ENCODE peak calls at places on chromosomes 16 and 17, in eight cellular contexts. O, F, G, M, L, U, P and K are unnamed samples.

GRCh38 chr17:78412403-78412802 is 34.0 kb downstream of the PGS1 start:
- DNase-seq in G (no peak), U (no peak), O (no peak), M (no peak), L (no peak), P (peak; percentile 28), F (peak; percentile 22), K (no peak)

GRCh38 chr17:40596261-40596919 is 31.1 kb upstream of the CCR7 start:
- DNase-seq in M (no peak), G (no peak), P (no peak), O (no peak), U (peak; percentile 54), F (no peak), L (no peak), K (no peak)

GRCh38 chr17:46771601-46772012 is 46.9 kb downstream of the WNT3 start:
- DNase-seq in F (peak; percentile 30), L (no peak), O (peak; percentile 37), U (no peak), G (peak; percentile 26), P (peak; percentile 27), M (no peak), K (peak; percentile 46)

GRCh38 chr16:6836771-6837170 is 495.9 kb upstream of the RBFOX1 start:
- DNase-seq in O (no peak), U (no peak), G (no peak), L (no peak), P (no peak), F (no peak), M (no peak), K (no peak)

GRCh38 chr16:55152875-55153390 is 171.1 kb upstream of the IRX6 start:
- DNase-seq in L (no peak), O (no peak), G (no peak), U (no peak), M (no peak), P (no peak), F (no peak), K (no peak)

GRCh38 chr17:48690655-48691054 is 31.7 kb downstream of the PRAC1 start:
- DNase-seq in G (no peak), F (no peak), P (no peak), L (peak; percentile 14), U (no peak), O (no peak), M (no peak), K (no peak)

GRCh38 chr16:83539736-83540490 is 267.9 kb upstream of the HSBP1 start:
- DNase-seq in M (no peak), G (no peak), L (no peak), F (peak; percentile 62), U (no peak), O (no peak), P (no peak), K (no peak)

GRCh38 chr16:73433493-73434307 is 385.8 kb upstream of the ZFHX3 start:
- DNase-seq in L (no peak), O (no peak), P (no peak), U (no peak), M (peak; percentile 34), F (no peak), G (no peak), K (no peak)

GRCh38 chr16:65618335-65618734 is 496.5 kb upstream of the CDH11 start:
- DNase-seq in U (no peak), F (no peak), O (no peak), G (no peak), P (no peak), L (no peak), M (no peak), K (no peak)

GRCh38 chr17:49217651-49218413 is 7.3 kb downstream of the ABI3 start:
- DNase-seq in O (peak; percentile 66), P (peak; percentile 66), G (peak; percentile 49), M (no peak), U (peak; percentile 94), L (peak; percentile 87), F (no peak), K (peak; percentile 84)

GRCh38 chr17:44110823-44111633 is 12.4 kb downstream of the HDAC5 start:
- DNase-seq in P (peak; percentile 99), L (peak; percentile 99), F (peak; percentile 84), O (peak; percentile 97), U (peak; percentile 90), M (no peak), G (peak; percentile 98), K (peak; percentile 87)

GRCh38 chr16:2019919-2020831 is 590 bp downstream of the NPW start:
- DNase-seq in G (no peak), F (no peak), L (no peak), M (peak; percentile 49), P (no peak), O (no peak), U (no peak), K (no peak)

GRCh38 chr16:3459401-3460090 is 16.1 kb downstream of the NAA60 start:
- DNase-seq in O (no peak), M (no peak), U (peak; percentile 49), F (peak; percentile 34), L (no peak), G (no peak), P (no peak), K (no peak)

GRCh38 chr16:11994187-11995119 is 17.9 kb downstream of the SNX29 start:
- DNase-seq in M (no peak), P (peak; percentile 26), L (peak; percentile 87), O (peak; percentile 19), U (no peak), F (no peak), G (no peak), K (peak; percentile 41)

GRCh38 chr16:47578573-47578972 is 117.4 kb downstream of the PHKB start:
- DNase-seq in G (no peak), F (peak; percentile 35), L (no peak), P (no peak), U (no peak), M (no peak), O (no peak), K (no peak)

GRCh38 chr17:38563362-38564253 is 42.1 kb downstream of the SRCIN1 start:
- DNase-seq in O (no peak), G (no peak), L (no peak), F (no peak), U (no peak), P (no peak), M (no peak), K (no peak)

GRCh38 chr16:57994778-57995177 is 5.7 kb downstream of the ZNF319 start:
- DNase-seq in L (no peak), P (peak; percentile 73), U (peak; percentile 66), F (no peak), G (peak; percentile 59), O (peak; percentile 51), M (no peak), K (peak; percentile 59)

GRCh38 chr16:83354015-83354414 is 453.8 kb upstream of the HSBP1 start:
- DNase-seq in L (no peak), U (peak; percentile 4), M (no peak), G (no peak), P (no peak), F (no peak), O (no peak), K (no peak)

GRCh38 chr16:3793161-3793576 is 75.8 kb upstream of the TRAP1 start:
- DNase-seq in O (no peak), P (no peak), M (no peak), G (no peak), U (no peak), F (peak; percentile 24), L (peak; percentile 68), K (no peak)

GRCh38 chr17:82415786-82416185 is 2.4 kb upstream of the HEXD start:
- DNase-seq in F (no peak), G (no peak), L (no peak), M (no peak), U (no peak), P (no peak), O (no peak), K (no peak)

GRCh38 chr17:82418001-82418986 is at the start of the genes HEXD and OGFOD3:
- DNase-seq in L (peak; percentile 95), P (peak; percentile 88), O (peak; percentile 90), G (peak; percentile 90), M (peak; percentile 78), U (peak; percentile 92), F (peak; percentile 75), K (peak; percentile 97)

GRCh38 chr17:82416264-82416663 is 1.9 kb upstream of the HEXD start:
- DNase-seq in F (no peak), P (no peak), O (no peak), L (no peak), M (no peak), G (no peak), U (no peak), K (no peak)

GRCh38 chr17:82415336-82415735 is 2.8 kb upstream of the HEXD start:
- DNase-seq in M (no peak), P (no peak), G (no peak), O (no peak), F (no peak), L (no peak), U (no peak), K (no peak)

DNA sequence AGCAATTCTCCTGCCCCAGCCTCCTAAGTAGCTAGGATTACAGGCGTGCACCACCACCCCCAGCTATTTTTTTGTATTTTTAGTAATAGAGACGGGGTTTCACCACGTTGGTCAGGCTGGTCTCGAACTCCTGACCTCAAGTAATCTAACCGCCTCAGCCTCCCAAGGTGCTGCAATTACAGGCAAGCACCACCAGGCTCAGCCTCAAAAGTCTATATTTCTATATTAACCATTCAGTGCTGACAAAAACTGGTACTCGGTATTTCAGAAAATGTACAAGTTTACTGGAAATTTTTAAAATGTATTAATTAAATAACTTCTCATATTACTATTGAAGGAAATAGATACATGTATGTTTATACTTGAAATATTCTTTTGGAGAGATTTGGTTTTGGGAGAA is 1.4 kb upstream of the HEXD start:
- DNase-seq in G (no peak), P (no peak), F (no peak), U (no peak), O (no peak), L (no peak), M (no peak), K (no peak)
- TF ChIP-seq CTCF in G (no peak), P (no peak), F (peak; percentile 13), U (peak; percentile 4), O (no peak), L (no peak), M (peak; percentile 23), K (no peak)

DNA sequence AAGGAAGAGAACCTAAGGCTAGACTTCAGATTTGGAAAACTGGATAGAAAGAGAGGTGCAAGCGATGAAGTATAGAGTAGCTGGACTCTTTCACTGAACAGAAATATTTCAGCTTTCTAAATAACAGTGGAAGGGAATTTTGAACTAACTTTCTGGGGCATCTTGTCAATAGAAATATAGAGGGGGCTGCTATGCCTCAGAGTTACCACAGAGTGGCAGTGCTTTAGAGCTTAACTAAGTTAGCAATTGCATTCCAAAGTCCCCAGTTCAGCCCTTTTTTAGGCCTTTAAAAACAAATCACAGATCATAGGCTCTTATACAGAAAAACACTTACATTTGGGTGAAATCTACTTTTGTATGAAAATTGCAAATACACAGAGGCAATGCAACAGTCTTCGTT is 154.2 kb upstream of the CDH8 start:
- DNase-seq in P (no peak), U (peak; percentile 15), G (no peak), L (no peak), M (no peak), O (no peak), F (peak; percentile 8), K (no peak)
- TF ChIP-seq CTCF in P (no peak), U (peak; percentile 44), G (no peak), L (no peak), M (peak; percentile 83), O (no peak), F (no peak), K (peak; percentile 15)

GRCh38 chr17:8186787-8187516 is 3.0 kb downstream of the BORCS6 start:
- DNase-seq in G (peak; percentile 96), O (peak; percentile 96), F (peak; percentile 93), L (peak; percentile 98), P (peak; percentile 95), M (peak; percentile 91), U (peak; percentile 97), K (peak; percentile 76)
- TF ChIP-seq CTCF in G (no peak), O (peak; percentile 31), F (peak; percentile 42), L (peak; percentile 37), P (no peak), M (no peak), U (peak; percentile 26), K (peak; percentile 48)

GRCh38 chr16:49576173-49576494 is 202.5 kb downstream of the C16orf78 start:
- DNase-seq in F (no peak), O (no peak), U (no peak), L (no peak), M (no peak), P (no peak), G (no peak), K (no peak)
- TF ChIP-seq CTCF in F (no peak), O (no peak), U (no peak), L (no peak), M (no peak), P (no peak), G (no peak), K (no peak)